ENCODE peak calls at places on chromosomes 1 and 21, in five cellular contexts. P, X, C, F and J are unnamed samples.

GRCh38 chr1:234649432-234650081 is 39.6 kb upstream of the IRF2BP2 start:
- DNase-seq in F (no peak), X (no peak), C (no peak), P (no peak), J (no peak)

GRCh38 chr1:234844479-234845031 is 234.6 kb upstream of the IRF2BP2 start:
- DNase-seq in C (no peak), P (no peak), F (no peak), X (no peak), J (no peak)

GRCh38 chr1:240230821-240231220 is 139.1 kb downstream of the FMN2 start:
- DNase-seq in F (no peak), C (no peak), P (no peak), X (no peak), J (no peak)

GRCh38 chr1:226983998-226984364 is 43.9 kb downstream of the COQ8A start:
- DNase-seq in X (no peak), F (no peak), C (no peak), P (peak; percentile 36), J (no peak)

GRCh38 chr1:221230605-221231004 is 351.4 kb downstream of the HLX start:
- DNase-seq in X (no peak), C (no peak), P (no peak), F (no peak), J (no peak)

GRCh38 chr1:11681071-11681771 is at the start of gene MAD2L2:
- DNase-seq in X (peak; percentile 85), P (peak; percentile 96), C (peak; percentile 97), F (peak; percentile 93), J (peak; percentile 89)

GRCh38 chr1:223771814-223772770 is 59.8 kb downstream of the CAPN2 start:
- DNase-seq in C (no peak), X (no peak), P (peak; percentile 79), F (no peak), J (no peak)

GRCh38 chr1:25343872-25344271 is 5.7 kb downstream of the TMEM50A start:
- DNase-seq in P (no peak), X (no peak), C (peak; percentile 64), F (no peak), J (no peak)

GRCh38 chr1:247180581-247180980 is 8.8 kb upstream of the ZNF124 start:
- DNase-seq in C (no peak), X (no peak), F (no peak), P (no peak), J (no peak)

GRCh38 chr1:235776396-235776795 is 90.3 kb downstream of the LYST start:
- DNase-seq in X (no peak), F (no peak), C (no peak), P (no peak), J (no peak)

GRCh38 chr1:169041371-169041770 is 65.1 kb upstream of the ATP1B1 start:
- DNase-seq in C (no peak), P (no peak), F (no peak), X (no peak), J (no peak)

GRCh38 chr1:67273591-67273990 is 34.1 kb upstream of the IL12RB2 start:
- DNase-seq in P (no peak), X (no peak), F (no peak), C (no peak), J (no peak)

GRCh38 chr1:80384037-80384830 is 1377.7 kb upstream of the ADGRL4 start:
- DNase-seq in C (no peak), F (no peak), P (no peak), X (no peak), J (no peak)

DNA sequence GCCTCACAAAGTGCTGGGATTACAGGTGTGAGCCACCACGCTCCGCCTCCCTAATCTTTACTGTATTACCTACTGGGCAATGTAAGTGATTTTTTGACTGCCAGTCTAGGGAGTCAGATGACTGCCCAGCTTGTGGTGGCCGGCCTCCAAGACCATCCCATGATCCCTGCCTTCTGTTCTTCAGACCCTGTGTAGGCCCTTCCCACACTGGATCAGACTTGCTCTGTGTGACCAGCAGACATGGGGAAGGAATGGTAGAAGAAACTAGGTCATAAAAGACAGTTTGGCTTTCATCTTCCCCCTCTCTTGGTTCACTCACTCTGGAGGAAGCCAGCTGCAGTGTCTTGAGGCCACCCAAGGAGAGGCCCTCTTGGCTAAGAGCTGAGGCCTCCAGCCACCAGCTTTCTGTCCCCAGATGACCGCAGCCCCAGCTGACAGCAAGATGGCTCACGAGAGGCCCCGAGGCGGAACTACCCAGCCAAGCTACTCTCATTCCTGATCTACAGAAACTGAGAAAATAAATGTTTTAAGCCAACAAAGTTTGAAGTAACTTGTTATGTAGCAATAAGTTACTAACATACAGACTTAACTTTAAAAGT is 14.5 kb upstream of the CBR3 start:
- DNase-seq in F (peak; percentile 72), X (no peak), P (peak; percentile 78), C (no peak), J (no peak)
- H3K27ac ChIP-seq in F (no peak overlapping the region), X (no peak overlapping the region), P (no peak overlapping the region), C (no peak overlapping the region), J (no peak overlapping the region)

GRCh38 chr1:21651214-21652042 is 17.7 kb downstream of the RAP1GAP start:
- DNase-seq in X (peak; percentile 20), C (no peak), F (peak; percentile 60), P (peak; percentile 71), J (peak; percentile 41)
- H3K27ac ChIP-seq in X (no peak overlapping the region), C (no peak overlapping the region), F (no peak overlapping the region), P (no peak overlapping the region), J (peak overlapping the region; percentile 74)

DNA sequence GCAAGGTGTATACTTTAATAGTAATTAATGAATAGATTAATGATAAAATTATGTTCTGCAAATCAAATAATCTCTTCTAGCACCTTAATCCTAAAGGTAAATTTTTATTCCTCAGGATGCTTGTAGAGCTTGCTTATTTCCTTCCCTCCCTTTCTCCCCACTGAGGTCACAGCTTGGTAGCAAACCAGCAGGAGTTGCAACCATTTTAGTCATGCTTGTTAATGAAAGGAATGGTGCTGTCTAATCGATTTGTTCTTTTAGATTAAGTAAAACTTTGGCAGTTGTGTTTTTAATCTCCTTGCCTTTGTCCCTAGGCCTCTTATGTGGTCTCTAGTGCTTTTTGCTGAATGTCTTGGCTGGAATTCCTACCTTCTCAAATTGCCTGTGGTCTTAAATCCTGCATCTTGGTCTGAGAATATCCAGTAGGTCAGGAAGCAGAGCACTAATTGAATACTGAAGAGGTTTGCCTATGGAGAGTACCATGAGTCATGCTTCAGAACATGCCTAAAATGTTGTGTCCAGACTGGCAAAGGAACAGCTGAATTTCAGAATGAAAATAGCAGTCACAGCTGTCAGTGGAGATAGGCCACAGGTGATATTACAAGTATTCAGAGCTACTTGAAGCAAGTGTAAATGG is 36.3 kb upstream of the RWDD3 start:
- DNase-seq in P (no peak), C (no peak), X (no peak), F (no peak), J (no peak)
- H3K27ac ChIP-seq in P (peak overlapping the region; percentile 81), C (no peak overlapping the region), X (no peak overlapping the region), F (peak overlapping the region; percentile 24), J (no peak overlapping the region)

GRCh38 chr1:116386042-116386441 is 13.0 kb downstream of the ATP1A1 start:
- DNase-seq in C (no peak), P (no peak), F (no peak), X (no peak), J (no peak)
- H3K27ac ChIP-seq in C (no peak overlapping the region), P (no peak overlapping the region), F (no peak overlapping the region), X (no peak overlapping the region), J (no peak overlapping the region)